ENCODE peak calls at places on chromosomes 7 and 10, in nine cellular contexts. R is CD8-positive, alpha-beta memory T cell; Q is aorta; Y is stomach; I is right cardiac atrium; W is A549; K is cardiac muscle cell; L is substantia nigra; G is CD4-positive, alpha-beta memory T cell. U is an unnamed sample.

GRCh38 chr7:2710901-2711551 is 23.0 kb downstream of the AMZ1 start:
- DNase-seq in I (no peak), Q (no peak), Y (no peak), R (no peak), W (no peak), G (peak), L (no peak), K (no peak), U (no peak)

GRCh38 chr7:82444220-82445049 is 858 bp upstream of the CACNA2D1 start:
- DNase-seq in R (no peak), Q (no peak), W (peak), G (no peak), Y (peak), L (peak), K (peak), I (no peak), U (peak)

GRCh38 chr10:54797636-54798395 is 3.2 kb downstream of the PCDH15 start:
- DNase-seq in W (no peak), L (no peak), G (no peak), K (no peak), Q (no peak), R (no peak), I (no peak), Y (no peak), U (no peak)

GRCh38 chr7:114181280-114181679 is 233.3 kb upstream of the FOXP2 start:
- DNase-seq in Q (no peak), K (no peak), R (no peak), W (no peak), L (no peak), I (no peak), G (no peak), Y (no peak), U (peak)

GRCh38 chr7:19969859-19970493 is 196.6 kb upstream of the TMEM196 start:
- DNase-seq in K (no peak), G (no peak), W (peak), I (no peak), Q (no peak), R (no peak), L (no peak), Y (no peak), U (no peak)

GRCh38 chr10:68333905-68334431 is 1.2 kb upstream of the PBLD start:
- DNase-seq in L (no peak), Y (no peak), W (no peak), K (no peak), R (no peak), Q (no peak), I (no peak), G (no peak), U (no peak)

GRCh38 chr7:50265968-50266694 is 38.4 kb upstream of the IKZF1 start:
- DNase-seq in L (no peak), Q (no peak), I (no peak), K (no peak), W (no peak), R (no peak), G (peak), Y (no peak), U (no peak)

GRCh38 chr7:118288098-118288497 is 63.6 kb downstream of the ANKRD7 start:
- DNase-seq in Y (no peak), K (no peak), W (no peak), I (no peak), R (no peak), L (no peak), Q (no peak), G (no peak), U (no peak)

GRCh38 chr10:77004917-77005564 is 632.6 kb downstream of the KCNMA1 start:
- DNase-seq in Y (no peak), W (peak), R (no peak), G (no peak), K (peak), I (no peak), L (no peak), Q (no peak), U (peak)

GRCh38 chr10:69434926-69435325 is 16.3 kb upstream of the TSPAN15 start:
- DNase-seq in G (no peak), R (no peak), I (no peak), W (no peak), L (no peak), Q (no peak), Y (no peak), K (no peak), U (no peak)

GRCh38 chr7:69820479-69821192 is 222.4 kb downstream of the AUTS2 start:
- DNase-seq in L (no peak), K (no peak), G (no peak), W (no peak), Q (no peak), R (no peak), I (no peak), Y (no peak), U (no peak)

GRCh38 chr7:155338632-155339320 is 41.1 kb downstream of the INSIG1 start:
- DNase-seq in K (no peak), W (no peak), Y (no peak), R (peak), G (no peak), I (no peak), L (no peak), Q (peak), U (no peak)

GRCh38 chr7:85078181-85078580 is 108.7 kb downstream of the SEMA3D start:
- DNase-seq in Q (no peak), L (no peak), I (no peak), R (no peak), W (no peak), Y (no peak), G (no peak), K (no peak), U (no peak)

GRCh38 chr7:107023522-107024149 is 20.9 kb upstream of the PRKAR2B start:
- DNase-seq in Q (no peak), I (no peak), K (no peak), R (no peak), W (no peak), L (no peak), G (no peak), Y (no peak), U (no peak)

GRCh38 chr10:27816305-27816704 is 70.7 kb upstream of the MKX start:
- DNase-seq in G (no peak), Q (no peak), W (no peak), Y (no peak), L (no peak), R (no peak), I (no peak), K (no peak), U (no peak)

GRCh38 chr7:22481726-22482125 is 18.3 kb downstream of the STEAP1B start:
- DNase-seq in L (no peak), G (no peak), Q (no peak), R (no peak), I (no peak), K (no peak), W (no peak), Y (no peak), U (no peak)

GRCh38 chr7:9600974-9601373 is 1167.6 kb downstream of the NXPH1 start:
- DNase-seq in Y (no peak), K (peak), G (no peak), L (no peak), R (no peak), I (no peak), W (peak), Q (no peak), U (peak)

GRCh38 chr10:15084502-15084922 is 4.1 kb downstream of the ACBD7 start:
- DNase-seq in G (peak), L (peak), W (peak), Q (no peak), I (peak), Y (peak), R (no peak), K (peak), U (peak)

GRCh38 chr7:12583181-12583580 is 12.7 kb downstream of the SCIN start:
- DNase-seq in R (no peak), I (no peak), Q (no peak), K (no peak), G (no peak), W (no peak), L (no peak), Y (no peak), U (no peak)

GRCh38 chr7:96952974-96953391 is 52.4 kb upstream of the DLX6 start:
- DNase-seq in K (no peak), Q (peak), G (no peak), Y (no peak), R (no peak), W (no peak), I (no peak), L (no peak), U (peak)

GRCh38 chr10:102113956-102114857 is 6.0 kb downstream of the LDB1 start:
- DNase-seq in W (no peak), L (peak), R (no peak), I (peak), G (peak), Y (peak), K (peak), Q (peak), U (peak)

GRCh38 chr10:112082134-112082533 is 101.4 kb downstream of the GPAM start:
- DNase-seq in W (no peak), K (peak), I (peak), Q (no peak), G (no peak), L (no peak), R (no peak), Y (no peak), U (no peak)

GRCh38 chr7:28957822-28958234 is 302 bp downstream of the TRIL start:
- DNase-seq in Y (no peak), L (no peak), Q (no peak), W (no peak), K (peak), G (no peak), I (no peak), R (no peak), U (peak)

GRCh38 chr10:88232029-88232895 is 350.9 kb downstream of the RNLS start:
- DNase-seq in L (peak), Y (peak), Q (peak), G (no peak), W (no peak), K (no peak), I (peak), R (no peak), U (no peak)

GRCh38 chr7:108570146-108570755 is 577 bp downstream of the DNAJB9 start:
- DNase-seq in R (peak), G (peak), Q (no peak), K (peak), I (peak), L (peak), Y (peak), W (peak), U (peak)

GRCh38 chr10:132438091-132439024 is 41.4 kb downstream of the PWWP2B start:
- DNase-seq in G (no peak), Y (no peak), Q (no peak), I (peak), L (peak), R (no peak), K (no peak), W (no peak), U (no peak)

GRCh38 chr7:37511852-37512377 is 63.3 kb upstream of the ELMO1 start:
- DNase-seq in Y (no peak), R (no peak), W (no peak), K (no peak), I (no peak), Q (no peak), G (no peak), L (no peak), U (no peak)

GRCh38 chr7:121505021-121505420 is 108.9 kb upstream of the FAM3C start:
- DNase-seq in G (no peak), Y (no peak), W (peak), K (no peak), Q (no peak), L (no peak), R (no peak), I (no peak), U (no peak)

GRCh38 chr10:99467236-99467999 is 37.0 kb upstream of the GOT1 start:
- DNase-seq in W (no peak), G (no peak), I (no peak), Q (no peak), R (no peak), Y (no peak), K (no peak), L (no peak), U (no peak)

GRCh38 chr7:16026253-16027020 is 340.0 kb upstream of the MEOX2 start:
- DNase-seq in L (no peak), G (no peak), W (no peak), Y (no peak), I (peak), K (no peak), R (no peak), Q (no peak), U (no peak)

GRCh38 chr10:79173582-79174262 is 105.0 kb downstream of the ZMIZ1 start:
- DNase-seq in Y (no peak), L (no peak), K (no peak), I (no peak), Q (no peak), R (no peak), W (no peak), G (no peak), U (no peak)

GRCh38 chr7:138468244-138469123 is 8.4 kb downstream of the TRIM24 start:
- DNase-seq in L (peak), I (no peak), G (no peak), K (no peak), R (no peak), W (no peak), Q (no peak), Y (peak), U (no peak)

GRCh38 chr10:93722550-93722949 is 20.2 kb upstream of the FRA10AC1 start:
- DNase-seq in R (no peak), Y (no peak), G (no peak), K (no peak), W (peak), L (no peak), Q (no peak), I (no peak), U (no peak)

GRCh38 chr7:70719120-70719519 is 412.8 kb upstream of the GALNT17 start:
- DNase-seq in L (no peak), R (no peak), G (no peak), Q (no peak), I (no peak), W (no peak), K (no peak), Y (no peak), U (no peak)

GRCh38 chr7:149125864-149126661 is at the start of gene ZNF425:
- DNase-seq in R (peak), Q (peak), I (peak), L (peak), K (peak), Y (peak), G (peak), W (peak), U (peak)

GRCh38 chr7:151081170-151082101 is 827 bp upstream of the FASTK start:
- DNase-seq in W (peak), Q (peak), K (no peak), R (no peak), I (peak), L (no peak), G (no peak), Y (peak), U (no peak)

GRCh38 chr10:63865210-63865609 is 344.0 kb downstream of the REEP3 start:
- DNase-seq in G (no peak), K (no peak), Q (no peak), L (no peak), R (no peak), W (no peak), I (no peak), Y (no peak), U (peak)

GRCh38 chr7:98051118-98051744 is 55.4 kb upstream of the LMTK2 start:
- DNase-seq in K (peak), L (peak), Y (peak), Q (no peak), W (no peak), I (no peak), R (peak), G (no peak), U (peak)

GRCh38 chr10:35795131-35795819 is 153.2 kb upstream of the FZD8 start:
- DNase-seq in I (peak), L (no peak), R (no peak), Q (no peak), K (no peak), Y (no peak), W (no peak), G (no peak), U (no peak)

GRCh38 chr7:44305564-44306507 is 19.6 kb downstream of the CAMK2B start:
- DNase-seq in I (peak), G (no peak), K (no peak), Y (peak), L (no peak), W (no peak), Q (no peak), R (no peak), U (no peak)
- H3K27ac ChIP-seq in I (peak), G (no peak), K (no peak), Y (no peak), L (no peak), W (no peak), Q (no peak), R (no peak), U (no peak)

DNA sequence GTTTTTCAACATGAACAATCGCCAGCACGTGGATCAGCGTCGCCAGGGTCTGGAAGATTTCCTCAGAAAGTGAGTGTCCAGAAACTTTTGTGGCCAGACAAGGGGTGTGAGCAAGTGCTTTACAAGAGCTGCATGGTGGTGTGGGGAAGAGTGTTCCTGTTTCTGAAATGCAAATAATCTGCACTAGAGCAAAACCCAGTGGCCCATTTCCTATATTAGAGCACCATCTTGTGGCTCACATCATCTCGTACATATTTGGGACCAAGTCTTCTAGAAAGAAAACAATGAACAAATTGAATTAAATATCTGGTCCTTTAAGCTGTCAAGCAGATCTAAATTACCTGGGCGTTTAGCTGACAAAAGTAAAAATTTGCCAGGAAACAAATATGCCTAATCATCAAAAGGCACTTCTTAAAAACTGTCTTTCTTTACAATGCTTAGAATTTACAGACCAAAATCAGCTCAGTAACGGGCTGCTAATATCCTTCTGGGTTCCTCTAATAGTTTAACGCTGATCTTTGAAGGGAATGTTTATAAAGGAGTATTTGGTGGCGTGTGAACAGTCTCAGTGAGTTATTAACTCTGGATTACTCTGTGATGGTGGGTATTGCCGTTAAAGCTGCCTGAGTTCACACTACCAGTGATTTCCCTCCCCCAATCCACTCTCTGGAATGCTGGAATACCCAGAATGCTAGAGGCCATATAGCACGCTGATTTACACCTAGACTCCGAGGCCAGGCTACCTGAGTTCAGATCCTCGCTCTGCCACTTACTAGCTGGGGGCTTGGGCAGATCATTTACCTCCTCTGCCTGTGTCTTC is 73.6 kb downstream of the SNX10 start:
- DNase-seq in Y (peak), R (no peak), Q (no peak), I (no peak), W (peak), K (peak), G (peak), L (peak), U (peak)
- H3K27ac ChIP-seq in Y (no peak), R (no peak), Q (no peak), I (no peak), W (no peak), K (no peak), G (no peak), L (no peak), U (no peak)

GRCh38 chr10:31745612-31746376 is 182.8 kb downstream of the ARHGAP12 start:
- DNase-seq in L (no peak), K (no peak), W (peak), Q (no peak), G (peak), Y (no peak), R (no peak), I (no peak), U (no peak)
- H3K27ac ChIP-seq in L (no peak), K (no peak), W (peak), Q (no peak), G (no peak), Y (no peak), R (no peak), I (no peak), U (no peak)

DNA sequence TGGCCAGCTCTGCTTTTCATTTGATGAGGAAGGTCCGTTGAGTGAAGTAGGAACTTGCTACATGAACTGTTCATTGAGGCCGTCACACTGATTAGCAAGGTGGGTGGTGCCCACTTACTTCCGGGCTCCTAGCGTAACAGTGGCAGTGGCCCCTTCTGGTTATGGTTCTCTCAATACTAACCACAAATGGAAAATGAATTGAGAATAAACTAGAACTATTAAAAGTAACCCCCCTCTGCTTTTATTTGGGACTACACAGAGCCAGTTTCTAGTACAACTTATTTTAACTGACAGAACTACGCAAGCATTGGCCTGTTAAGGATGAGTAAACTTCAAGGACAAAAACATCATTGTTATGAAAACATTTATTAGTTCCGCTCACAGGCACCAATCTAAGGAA is 519.1 kb downstream of the INHBA start:
- DNase-seq in Y (no peak), K (no peak), L (no peak), R (no peak), W (no peak), G (no peak), Q (no peak), I (no peak), U (no peak)
- H3K27ac ChIP-seq in Y (no peak), K (no peak), L (no peak), R (no peak), W (no peak), G (no peak), Q (no peak), I (no peak), U (no peak)

GRCh38 chr10:122051609-122052385 is 62.8 kb downstream of the TACC2 start:
- DNase-seq in Y (peak), W (peak), I (peak), G (no peak), Q (peak), L (no peak), K (peak), R (no peak), U (peak)
- H3K27ac ChIP-seq in Y (peak), W (peak), I (peak), G (no peak), Q (peak), L (no peak), K (no peak), R (no peak), U (no peak)

GRCh38 chr7:87318741-87319140 is 26.7 kb upstream of the CROT start:
- DNase-seq in I (no peak), Q (no peak), L (no peak), W (peak), G (no peak), R (no peak), K (peak), Y (no peak), U (no peak)

GRCh38 chr7:87312215-87312865 is 33.1 kb upstream of the CROT start:
- DNase-seq in G (peak), Q (no peak), K (peak), Y (peak), R (peak), W (peak), I (peak), L (peak), U (peak)

GRCh38 chr7:87316097-87316700 is 29.3 kb upstream of the CROT start:
- DNase-seq in Y (no peak), R (no peak), Q (no peak), K (no peak), I (no peak), L (no peak), G (no peak), W (no peak), U (no peak)

GRCh38 chr7:87316846-87317545 is 28.5 kb upstream of the CROT start:
- DNase-seq in G (no peak), Y (no peak), Q (no peak), L (no peak), W (peak), K (no peak), I (no peak), R (no peak), U (no peak)

GRCh38 chr7:87317691-87318245 is 27.7 kb upstream of the CROT start:
- DNase-seq in W (no peak), K (no peak), R (no peak), I (no peak), Y (no peak), Q (no peak), G (no peak), L (no peak), U (no peak)
- H3K27ac ChIP-seq in W (peak), K (no peak), R (no peak), I (no peak), Y (no peak), Q (no peak), G (no peak), L (no peak), U (no peak)

DNA sequence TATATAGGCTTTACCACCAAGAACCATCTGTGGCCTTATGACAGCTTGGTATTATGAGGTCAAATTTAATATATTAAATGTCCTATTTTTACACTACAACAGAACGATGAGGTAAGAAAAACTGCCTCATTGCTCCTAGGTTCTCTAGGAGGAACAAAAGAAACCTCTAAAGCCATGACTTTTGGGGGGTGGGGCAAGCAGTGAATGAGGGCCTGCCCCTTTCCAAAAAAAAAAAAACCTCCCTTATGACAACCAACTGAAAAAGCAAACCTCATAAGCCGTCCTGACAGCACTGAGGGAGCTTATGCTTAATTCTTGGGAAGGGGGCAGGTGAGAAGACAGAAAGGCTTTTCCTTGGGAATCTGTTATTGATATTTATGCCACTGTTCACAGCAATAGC is 116.6 kb downstream of the KMT2E start:
- DNase-seq in I (no peak), G (no peak), W (no peak), R (no peak), K (no peak), L (no peak), Q (no peak), Y (no peak), U (no peak)
- H3K27ac ChIP-seq in I (no peak), G (no peak), W (no peak), R (no peak), K (no peak), L (peak), Q (no peak), Y (no peak), U (peak)